ENCODE peak calls at places on chromosomes 12 and 14, in nine cellular contexts. P is AG08395; I is M059J; G is EH; J is stimulated activated CD4-positive, alpha-beta T cell treated with anti-CD3 and anti-CD28 coated beads, TNF-alpha, amount 100 ng/mL, for 24 hours; V is HT1080; O is stimulated activated CD8-positive, alpha-beta memory T cell treated with anti-CD3 and anti-CD28 coated beads, Interleukin-4, amount 100 ng/mL, for 1 hour; D is GM23248; X is stomach. T is an unnamed sample.

GRCh38 chr12:31368666-31369361 is 42.9 kb upstream of the SINHCAF start:
- DNase-seq in I (peak), J (no peak), G (no peak), V (no peak), X (peak), O (no peak), D (no peak), P (no peak), T (peak)

GRCh38 chr12:66066929-66067281 is 63.6 kb downstream of the LLPH start:
- DNase-seq in O (no peak), P (no peak), X (no peak), V (no peak), D (no peak), I (no peak), J (no peak), G (no peak), T (no peak)

GRCh38 chr12:128069359-128069997 is 197.5 kb upstream of the TMEM132C start:
- DNase-seq in O (no peak), I (peak), D (peak), J (no peak), V (peak), P (peak), G (peak), X (no peak), T (peak)

GRCh38 chr14:68785817-68786490 is 6.9 kb downstream of the ZFP36L1 start:
- DNase-seq in D (peak), P (peak), J (no peak), I (no peak), O (no peak), V (peak), G (peak), X (peak), T (peak)

GRCh38 chr12:43407816-43408645 is 144.0 kb downstream of the ADAMTS20 start:
- DNase-seq in I (no peak), O (no peak), J (no peak), V (peak), X (no peak), P (no peak), D (peak), G (peak), T (peak)

GRCh38 chr14:88437659-88438058 is 52.2 kb downstream of the SPATA7 start:
- DNase-seq in O (no peak), J (no peak), D (peak), V (no peak), X (no peak), P (no peak), G (no peak), I (no peak), T (peak)

GRCh38 chr14:99391671-99392070 is 89.0 kb downstream of the SETD3 start:
- DNase-seq in P (peak), V (peak), D (peak), I (no peak), G (peak), J (no peak), X (no peak), O (no peak), T (peak)

GRCh38 chr14:21711360-21711961 is 37.8 kb upstream of the OR4E1 start:
- DNase-seq in P (peak), I (peak), V (peak), D (peak), O (no peak), G (peak), X (no peak), J (no peak), T (peak)

GRCh38 chr14:92866181-92866752 is 56.7 kb upstream of the CHGA start:
- DNase-seq in D (peak), J (no peak), O (no peak), I (no peak), V (peak), P (no peak), G (peak), X (no peak), T (peak)

GRCh38 chr14:64799555-64799954 is 80.2 kb downstream of the SPTB start:
- DNase-seq in P (no peak), J (no peak), I (no peak), V (no peak), X (no peak), D (no peak), O (no peak), G (no peak), T (no peak)

GRCh38 chr14:70821916-70822705 is 12.8 kb upstream of the MAP3K9 start:
- DNase-seq in X (peak), I (peak), D (peak), V (peak), J (no peak), O (no peak), G (peak), P (peak), T (peak)

GRCh38 chr14:53458368-53458814 is 305.3 kb upstream of the DDHD1 start:
- DNase-seq in V (peak), D (peak), G (peak), P (peak), I (peak), X (no peak), J (no peak), O (no peak), T (peak)

GRCh38 chr14:36663404-36664321 is 2.0 kb downstream of the PAX9 start:
- DNase-seq in V (peak), X (no peak), P (peak), D (peak), I (peak), J (no peak), G (no peak), O (no peak), T (no peak)

GRCh38 chr12:79127268-79127895 is 262.8 kb downstream of the SYT1 start:
- DNase-seq in P (peak), O (no peak), X (no peak), G (peak), D (peak), V (peak), I (peak), J (no peak), T (peak)

GRCh38 chr12:130752692-130753230 is 36.7 kb upstream of the RIMBP2 start:
- DNase-seq in X (no peak), D (no peak), J (no peak), V (no peak), O (no peak), G (no peak), I (no peak), P (no peak), T (no peak)

GRCh38 chr14:65421201-65421981 is 8.9 kb downstream of the FUT8 start:
- DNase-seq in G (peak), O (no peak), P (peak), X (no peak), D (peak), J (no peak), V (peak), I (peak), T (peak)

GRCh38 chr12:104741072-104741471 is 217.0 kb downstream of the SLC41A2 start:
- DNase-seq in J (no peak), O (no peak), P (no peak), X (no peak), D (no peak), G (no peak), I (no peak), V (no peak), T (no peak)

GRCh38 chr12:122793685-122794106 is 19.3 kb downstream of the CCDC62 start:
- DNase-seq in D (peak), X (no peak), J (no peak), P (peak), I (peak), V (peak), O (no peak), G (peak), T (peak)

GRCh38 chr14:58584383-58584782 is 53.4 kb upstream of the DACT1 start:
- DNase-seq in D (peak), G (peak), J (no peak), P (no peak), I (no peak), O (no peak), X (no peak), V (no peak), T (no peak)